ENCODE peak calls at places on chromosomes 16 and 17, in four cellular contexts. One of them, this sample, is unnamed.

GRCh38 chr16:49352923-49353322 is 20.7 kb upstream of the C16orf78 start:
- DNase-seq in H1: no peak
- DNase-seq in GM12878: no peak
- DNase-seq in HepG2: peak; percentile 23
- DNase-seq in this sample: peak; percentile 57

GRCh38 chr17:80364091-80364691 is 50.8 kb upstream of the ENDOV start:
- DNase-seq in H1: no peak
- DNase-seq in GM12878: no peak
- DNase-seq in HepG2: peak; percentile 20
- DNase-seq in this sample: no peak

GRCh38 chr17:78075545-78075944 is 53.0 kb downstream of the TMC6 start:
- DNase-seq in H1: no peak
- DNase-seq in GM12878: no peak
- DNase-seq in HepG2: no peak
- DNase-seq in this sample: no peak

GRCh38 chr17:10265100-10265810 is 66.8 kb upstream of the GAS7 start:
- DNase-seq in H1: no peak
- DNase-seq in GM12878: peak; percentile 23
- DNase-seq in HepG2: no peak
- DNase-seq in this sample: no peak

GRCh38 chr16:85613609-85614337 is 651 bp downstream of the GSE1 start:
- DNase-seq in H1: no peak
- DNase-seq in GM12878: no peak
- DNase-seq in HepG2: peak; percentile 46
- DNase-seq in this sample: no peak

GRCh38 chr17:57210224-57210553 is 46.1 kb upstream of the MSI2 start:
- DNase-seq in H1: no peak
- DNase-seq in GM12878: no peak
- DNase-seq in HepG2: no peak
- DNase-seq in this sample: no peak

GRCh38 chr16:4316103-4316731 is 350 bp downstream of the GLIS2 start:
- DNase-seq in H1: no peak
- DNase-seq in GM12878: no peak
- DNase-seq in HepG2: no peak
- DNase-seq in this sample: no peak

GRCh38 chr17:68427575-68427974 is 29.7 kb downstream of the WIPI1 start:
- DNase-seq in H1: no peak
- DNase-seq in GM12878: no peak
- DNase-seq in HepG2: no peak
- DNase-seq in this sample: no peak

GRCh38 chr17:1736348-1737281 is 6.1 kb upstream of the SERPINF2 start:
- DNase-seq in H1: no peak
- DNase-seq in GM12878: no peak
- DNase-seq in HepG2: peak; percentile 98
- DNase-seq in this sample: no peak

GRCh38 chr16:55495616-55496289 is 13.1 kb upstream of the LPCAT2 start:
- DNase-seq in H1: no peak
- DNase-seq in GM12878: no peak
- DNase-seq in HepG2: peak; percentile 65
- DNase-seq in this sample: no peak

GRCh38 chr17:32142857-32143524 is 689 bp downstream of the RHOT1 start:
- DNase-seq in H1: no peak
- DNase-seq in GM12878: no peak
- DNase-seq in HepG2: peak; percentile 49
- DNase-seq in this sample: no peak

GRCh38 chr16:86996081-86996480 is 321.1 kb downstream of the C16orf95 start:
- DNase-seq in H1: no peak
- DNase-seq in GM12878: no peak
- DNase-seq in HepG2: no peak
- DNase-seq in this sample: no peak

GRCh38 chr16:53781023-53781605 is 77.2 kb downstream of the FTO start:
- DNase-seq in H1: no peak
- DNase-seq in GM12878: no peak
- DNase-seq in HepG2: peak; percentile 68
- DNase-seq in this sample: no peak

GRCh38 chr17:76682306-76682705 is 28.5 kb downstream of the MXRA7 start:
- DNase-seq in H1: no peak
- DNase-seq in GM12878: no peak
- DNase-seq in HepG2: no peak
- DNase-seq in this sample: no peak

GRCh38 chr16:85593503-85594195 is 19.5 kb upstream of the GSE1 start:
- DNase-seq in H1: no peak
- DNase-seq in GM12878: no peak
- DNase-seq in HepG2: no peak
- DNase-seq in this sample: no peak

GRCh38 chr16:21184834-21185233 is 26.4 kb downstream of the LDAF1 start:
- DNase-seq in H1: no peak
- DNase-seq in GM12878: no peak
- DNase-seq in HepG2: no peak
- DNase-seq in this sample: no peak

GRCh38 chr17:61360318-61360717 is 39.3 kb upstream of the TBX2 start:
- DNase-seq in H1: no peak
- DNase-seq in GM12878: no peak
- DNase-seq in HepG2: no peak
- DNase-seq in this sample: no peak
- TF ChIP-seq SUZ12 in H1: no peak
- TF ChIP-seq SUZ12 in GM12878: no peak
- TF ChIP-seq SUZ12 in HepG2: no peak
- TF ChIP-seq SUZ12 in this sample: no peak

DNA sequence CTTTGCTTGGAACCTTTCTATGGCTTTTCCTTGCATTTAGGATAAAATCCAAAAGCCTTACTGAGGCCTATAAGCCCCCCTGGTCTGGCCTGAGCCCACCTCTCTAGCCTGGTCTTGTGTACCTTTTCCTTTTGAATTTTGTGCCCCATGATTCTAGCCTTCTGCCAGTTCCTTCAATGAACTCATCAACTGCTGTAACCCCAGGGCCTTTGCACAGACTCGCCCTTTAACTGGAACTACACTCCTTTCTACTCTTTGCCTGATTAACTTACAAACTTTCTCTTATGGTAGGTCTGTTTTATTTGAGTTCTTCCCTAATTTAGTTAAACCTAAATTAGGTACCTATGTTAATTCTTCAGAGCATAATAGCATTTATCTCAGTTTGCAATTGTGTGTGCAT is 24.2 kb downstream of the GJD3 start:
- DNase-seq in H1: no peak
- DNase-seq in GM12878: no peak
- DNase-seq in HepG2: no peak
- DNase-seq in this sample: no peak
- H3K9ac ChIP-seq in H1: no peak overlapping the region
- H3K9ac ChIP-seq in GM12878: no peak overlapping the region
- H3K9ac ChIP-seq in HepG2: no peak overlapping the region
- H3K9ac ChIP-seq in this sample: no peak overlapping the region

GRCh38 chr17:75559958-75560533 is 27.6 kb upstream of the MYO15B start:
- DNase-seq in H1: no peak
- DNase-seq in GM12878: no peak
- DNase-seq in HepG2: no peak
- DNase-seq in this sample: no peak

GRCh38 chr17:75557852-75558665 is 29.5 kb upstream of the MYO15B start:
- DNase-seq in H1: no peak
- DNase-seq in GM12878: no peak
- DNase-seq in HepG2: no peak
- DNase-seq in this sample: no peak

GRCh38 chr17:75561927-75562603 is 25.5 kb upstream of the MYO15B start:
- DNase-seq in H1: no peak
- DNase-seq in GM12878: no peak
- DNase-seq in HepG2: no peak
- DNase-seq in this sample: no peak

GRCh38 chr17:75557075-75557851 is 30.3 kb upstream of the MYO15B start:
- DNase-seq in H1: no peak
- DNase-seq in GM12878: no peak
- DNase-seq in HepG2: peak; percentile 98
- DNase-seq in this sample: no peak

GRCh38 chr17:75558666-75559530 is 28.7 kb upstream of the MYO15B start:
- DNase-seq in H1: no peak
- DNase-seq in GM12878: no peak
- DNase-seq in HepG2: no peak
- DNase-seq in this sample: no peak
- TF ChIP-seq YY1 in H1: no peak
- TF ChIP-seq YY1 in GM12878: no peak
- TF ChIP-seq YY1 in HepG2: no peak
- TF ChIP-seq YY1 in this sample: no peak

GRCh38 chr16:78170360-78170928 is 71.0 kb downstream of the WWOX start:
- DNase-seq in H1: no peak
- DNase-seq in GM12878: no peak
- DNase-seq in HepG2: no peak
- DNase-seq in this sample: no peak
- TF ChIP-seq SUZ12 in H1: no peak
- TF ChIP-seq SUZ12 in GM12878: no peak
- TF ChIP-seq SUZ12 in HepG2: no peak
- TF ChIP-seq SUZ12 in this sample: no peak

This sample was measured in NT2/D1.